ENCODE peak calls at places on chromosomes 5 and 9, in ten cellular contexts. N is GM12865, Z is brain microvascular endothelial cell, E is Panc1, G is spleen, P is dorsolateral prefrontal cortex, Y is right atrium auricular region, O is mammary epithelial cell, L is endothelial cell, W is tibial artery. V is an unnamed sample.

GRCh38 chr5:68479524-68479923 is 264.0 kb downstream of the PIK3R1 start:
- DNase-seq in N (no peak), Z (no peak), E (no peak), G (no peak), P (peak; percentile 26), Y (no peak), O (no peak), L (no peak), W (no peak), V (no peak)

GRCh38 chr5:173211284-173211683 is 23.7 kb downstream of the NKX2-5 start:
- DNase-seq in N (no peak), Z (no peak), E (no peak), G (peak; percentile 30), P (no peak), Y (no peak), O (no peak), L (no peak), W (no peak), V (no peak)

GRCh38 chr5:54902817-54903473 is 82.4 kb downstream of the ESM1 start:
- DNase-seq in N (peak; percentile 86), Z (no peak), E (no peak), G (no peak), P (no peak), Y (no peak), O (peak; percentile 35), L (no peak), W (no peak), V (no peak)

GRCh38 chr9:98147582-98147981 is 28.6 kb upstream of the TRIM14 start:
- DNase-seq in N (peak; percentile 56), Z (no peak), E (no peak), G (no peak), P (no peak), Y (no peak), O (no peak), L (no peak), W (no peak), V (no peak)

GRCh38 chr9:107043886-107044285 is 180.9 kb downstream of the ZNF462 start:
- DNase-seq in N (no peak), Z (no peak), E (no peak), G (no peak), P (peak; percentile 90), Y (no peak), O (no peak), L (no peak), W (no peak), V (no peak)

GRCh38 chr9:100674419-100675122 is 96.7 kb downstream of the CAVIN4 start:
- DNase-seq in N (no peak), Z (no peak), E (no peak), G (no peak), P (no peak), Y (no peak), O (no peak), L (no peak), W (no peak), V (no peak)

GRCh38 chr9:109507421-109507838 is 9.3 kb upstream of the PTPN3 start:
- DNase-seq in N (no peak), Z (peak; percentile 90), E (peak; percentile 76), G (no peak), P (no peak), Y (peak; percentile 79), O (no peak), L (no peak), W (peak; percentile 73), V (no peak)

GRCh38 chr9:16633794-16634193 is 236.7 kb downstream of the BNC2 start:
- DNase-seq in N (no peak), Z (no peak), E (no peak), G (no peak), P (no peak), Y (no peak), O (no peak), L (no peak), W (no peak), V (no peak)

GRCh38 chr9:98860871-98861293 is 53.4 kb downstream of the GALNT12 start:
- DNase-seq in N (peak; percentile 9), Z (peak; percentile 84), E (peak; percentile 12), G (no peak), P (peak; percentile 23), Y (peak; percentile 88), O (peak; percentile 25), L (peak; percentile 24), W (peak; percentile 88), V (no peak)

GRCh38 chr5:22852807-22853670 is at the start of gene CDH12:
- DNase-seq in N (peak; percentile 0), Z (peak; percentile 1), E (no peak), G (peak; percentile 67), P (peak; percentile 5), Y (no peak), O (peak; percentile 16), L (peak; percentile 52), W (no peak), V (peak; percentile 44)

GRCh38 chr9:81575976-81576375 is 113.4 kb downstream of the TLE1 start:
- DNase-seq in N (no peak), Z (no peak), E (no peak), G (no peak), P (no peak), Y (no peak), O (no peak), L (no peak), W (no peak), V (no peak)

GRCh38 chr9:94971378-94972131 is 245.1 kb downstream of the AOPEP start:
- DNase-seq in N (no peak), Z (no peak), E (no peak), G (no peak), P (no peak), Y (no peak), O (no peak), L (no peak), W (no peak), V (no peak)

GRCh38 chr5:65760504-65761275 is 38.7 kb downstream of the NLN start:
- DNase-seq in N (peak; percentile 64), Z (peak; percentile 37), E (no peak), G (no peak), P (no peak), Y (no peak), O (peak; percentile 43), L (no peak), W (no peak), V (no peak)

GRCh38 chr9:119044801-119045200 is 324.4 kb downstream of the BRINP1 start:
- DNase-seq in N (no peak), Z (no peak), E (no peak), G (no peak), P (no peak), Y (no peak), O (peak; percentile 45), L (no peak), W (no peak), V (no peak)

GRCh38 chr5:117953272-117953671 is 1035.1 kb downstream of the DTWD2 start:
- DNase-seq in N (no peak), Z (no peak), E (no peak), G (no peak), P (no peak), Y (no peak), O (no peak), L (no peak), W (no peak), V (no peak)

GRCh38 chr5:95102080-95102479 is 182.8 kb downstream of the MCTP1 start:
- DNase-seq in N (no peak), Z (no peak), E (no peak), G (no peak), P (peak; percentile 21), Y (no peak), O (no peak), L (no peak), W (no peak), V (no peak)

DNA sequence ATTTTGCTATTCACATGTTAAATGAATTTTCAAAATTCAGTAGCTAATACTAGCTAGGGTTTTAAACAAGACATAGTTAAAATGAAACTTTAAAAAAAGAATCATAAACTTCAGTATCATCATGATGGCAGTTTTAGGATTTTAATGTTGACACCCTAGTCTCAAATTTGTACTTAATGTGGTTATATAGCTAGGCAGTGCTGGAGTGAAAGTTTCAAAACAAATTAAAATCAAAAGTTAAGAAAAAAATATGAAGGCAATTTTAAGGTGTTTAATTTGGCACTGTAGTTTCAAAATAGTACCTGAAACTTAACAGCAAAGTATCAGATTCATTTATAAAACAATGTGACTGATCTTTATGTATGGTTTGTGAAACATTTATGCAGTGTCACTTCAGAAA is 19.3 kb upstream of the CDKN2B start:
- DNase-seq in N (no peak), Z (no peak), E (no peak), G (no peak), P (no peak), Y (no peak), O (no peak), L (no peak), W (no peak), V (no peak)
- TF ChIP-seq CTCF in N (no peak), Z (no peak), E (no peak), G (no peak), P (no peak), Y (no peak), O (no peak), L (no peak), W (no peak), V (no peak)

GRCh38 chr5:27242258-27242626 is 203.9 kb upstream of the CDH9 start:
- DNase-seq in N (no peak), Z (no peak), E (no peak), G (no peak), P (no peak), Y (no peak), O (no peak), L (no peak), W (no peak), V (no peak)

GRCh38 chr5:27240791-27241190 is 202.4 kb upstream of the CDH9 start:
- DNase-seq in N (no peak), Z (peak; percentile 4), E (no peak), G (no peak), P (no peak), Y (no peak), O (no peak), L (no peak), W (no peak), V (no peak)

GRCh38 chr5:27241564-27242257 is 203.3 kb upstream of the CDH9 start:
- DNase-seq in N (no peak), Z (peak; percentile 70), E (peak; percentile 68), G (no peak), P (no peak), Y (no peak), O (peak; percentile 95), L (no peak), W (no peak), V (no peak)
- TF ChIP-seq CTCF in N (no peak), Z (peak; percentile 22), E (no peak), G (no peak), P (no peak), Y (no peak), O (peak; percentile 48), L (no peak), W (no peak), V (no peak)

GRCh38 chr9:127424669-127424986 is 446 bp downstream of the ZNF79 start:
- DNase-seq in N (peak; percentile 32), Z (no peak), E (no peak), G (no peak), P (no peak), Y (no peak), O (no peak), L (no peak), W (no peak), V (no peak)
- TF ChIP-seq CTCF in N (no peak), Z (no peak), E (no peak), G (no peak), P (no peak), Y (no peak), O (no peak), L (no peak), W (no peak), V (no peak)

DNA sequence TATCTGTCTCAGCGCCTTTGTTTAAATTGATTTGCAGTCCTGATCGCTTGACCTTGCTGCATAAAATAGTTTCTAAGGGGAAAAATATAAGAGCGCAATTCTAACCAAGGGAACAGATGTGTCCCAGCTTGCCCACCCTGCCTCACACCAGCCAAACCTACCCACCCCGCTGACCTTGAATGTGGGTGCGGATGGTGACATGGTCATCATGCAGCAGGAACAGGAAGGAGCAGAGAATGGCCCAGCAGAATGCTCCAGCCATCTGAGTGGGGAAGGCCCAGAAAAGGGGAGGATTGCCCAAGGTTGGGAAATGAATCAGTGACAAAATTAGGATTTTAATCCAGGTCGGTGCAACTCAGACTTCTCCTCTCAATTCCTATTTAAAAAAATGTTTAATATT is 70.4 kb upstream of the ZNF618 start:
- DNase-seq in N (no peak), Z (no peak), E (no peak), G (no peak), P (no peak), Y (no peak), O (no peak), L (no peak), W (no peak), V (no peak)
- TF ChIP-seq CTCF in N (no peak), Z (no peak), E (no peak), G (no peak), P (no peak), Y (no peak), O (no peak), L (no peak), W (no peak), V (no peak)